ENCODE peak calls at places on chromosome 17, in ten cellular contexts. B is Peyer's patch; G is CD4-positive, CD25-positive, alpha-beta regulatory T cell; J is keratinocyte; A is upper lobe of right lung; X is pancreas; C is body of pancreas; U is CD8-positive, alpha-beta T cell; H is neural progenitor cell; N is tibial artery. I is an unnamed sample.
A peak's percentile ranks its signal among the peaks of the same experiment; 100 is the strongest.

GRCh38 chr17:82611140-82612058 is 36.8 kb downstream of the WDR45B start:
- DNase-seq in G (no peak), A (no peak), C (no peak), N (no peak), H (no peak), J (no peak), B (no peak), U (no peak), X (no peak), I (no peak)

GRCh38 chr17:71237903-71238538 is 882.8 kb upstream of the SOX9 start:
- DNase-seq in X (no peak), A (no peak), C (no peak), B (no peak), H (no peak), G (no peak), J (peak; percentile 11), U (no peak), N (no peak), I (no peak)

GRCh38 chr17:65583921-65584603 is 22.6 kb upstream of the AXIN2 start:
- DNase-seq in B (no peak), U (no peak), C (no peak), G (no peak), X (no peak), H (no peak), N (no peak), J (no peak), A (no peak), I (peak; percentile 34)

GRCh38 chr17:82696916-82697807 is 1.3 kb downstream of the RAB40B start:
- DNase-seq in A (no peak), N (no peak), X (no peak), B (no peak), C (no peak), G (peak; percentile 9), J (no peak), H (peak; percentile 38), U (no peak), I (no peak)

GRCh38 chr17:20300399-20301037 is 166.8 kb downstream of the LGALS9B start:
- DNase-seq in G (no peak), H (no peak), J (no peak), C (no peak), U (no peak), X (no peak), A (no peak), B (no peak), N (no peak), I (no peak)

GRCh38 chr17:59508999-59509398 is 56.4 kb upstream of the DHX40 start:
- DNase-seq in A (no peak), N (no peak), G (no peak), U (no peak), X (no peak), H (peak; percentile 12), J (no peak), C (no peak), B (no peak), I (no peak)

GRCh38 chr17:17196776-17197175 is 9.4 kb downstream of the PLD6 start:
- DNase-seq in A (no peak), X (no peak), U (no peak), C (no peak), B (no peak), H (no peak), G (no peak), N (no peak), J (no peak), I (no peak)

GRCh38 chr17:61766520-61766919 is 96.8 kb downstream of the BRIP1 start:
- DNase-seq in H (no peak), X (no peak), A (no peak), C (no peak), G (no peak), B (no peak), J (no peak), N (no peak), U (no peak), I (no peak)

GRCh38 chr17:42928714-42929496 is 28.3 kb downstream of the G6PC1 start:
- DNase-seq in H (peak; percentile 61), J (peak; percentile 32), B (peak; percentile 59), A (no peak), N (peak; percentile 78), G (no peak), C (peak; percentile 60), U (no peak), X (no peak), I (no peak)

GRCh38 chr17:75006653-75007052 is 5.8 kb upstream of the MRPL58 start:
- DNase-seq in G (no peak), N (no peak), X (no peak), U (no peak), H (no peak), A (no peak), C (no peak), B (no peak), J (no peak), I (no peak)

GRCh38 chr17:81389585-81389984 is 5.7 kb upstream of the BAHCC1 start:
- DNase-seq in A (no peak), X (no peak), U (no peak), N (no peak), H (no peak), C (no peak), G (no peak), J (no peak), B (no peak), I (no peak)

GRCh38 chr17:81386646-81387234 is 8.5 kb upstream of the BAHCC1 start:
- DNase-seq in N (peak; percentile 77), C (no peak), J (no peak), U (no peak), H (peak; percentile 75), B (no peak), A (peak; percentile 85), G (no peak), X (peak; percentile 84), I (peak; percentile 61)

GRCh38 chr17:81387235-81388060 is 7.8 kb upstream of the BAHCC1 start:
- DNase-seq in J (no peak), A (peak; percentile 85), X (peak; percentile 78), C (peak; percentile 60), G (no peak), U (no peak), N (peak; percentile 65), H (peak; percentile 86), B (peak; percentile 72), I (peak; percentile 59)

GRCh38 chr17:81388612-81389367 is 6.5 kb upstream of the BAHCC1 start:
- DNase-seq in H (peak; percentile 80), G (no peak), X (no peak), C (no peak), U (no peak), J (no peak), N (no peak), B (no peak), A (no peak), I (no peak)

DNA sequence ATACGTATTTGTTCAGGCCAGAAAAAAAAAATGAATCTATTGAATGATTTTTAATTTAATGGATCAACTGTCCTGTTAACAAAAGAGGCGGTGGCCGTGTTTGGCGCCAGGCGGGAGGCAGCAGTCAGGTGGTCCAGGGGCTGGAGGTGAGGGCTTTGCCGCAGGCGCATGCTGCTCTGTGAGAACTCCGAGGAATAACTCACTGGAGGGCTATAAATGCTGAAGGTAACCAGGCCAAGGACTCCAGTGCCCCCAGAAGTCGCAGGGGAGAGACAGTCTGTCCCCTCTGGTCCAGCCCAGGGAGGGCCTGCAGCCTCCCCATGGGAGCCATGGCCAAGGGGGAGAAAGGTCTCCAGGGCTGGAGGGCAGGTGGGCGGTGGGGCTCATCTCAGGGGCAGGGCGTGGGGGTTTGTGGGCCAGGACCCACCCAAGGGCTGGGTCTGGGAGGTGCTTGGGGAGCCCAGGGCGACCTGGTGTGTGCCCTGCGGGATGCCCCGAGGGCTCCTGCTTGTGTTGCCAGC is 7.1 kb upstream of the BAHCC1 start:
- DNase-seq in C (no peak), A (no peak), X (peak; percentile 67), J (no peak), N (peak; percentile 65), G (no peak), B (no peak), H (no peak), U (no peak), I (no peak)
- H3K4me3 ChIP-seq in C (no peak overlapping the region), A (peak overlapping the region; percentile 75), X (no peak overlapping the region), J (no peak overlapping the region), N (peak overlapping the region; percentile 83), G (no peak overlapping the region), B (no peak overlapping the region), H (peak overlapping the region; percentile 58), U (no peak overlapping the region), I (peak overlapping the region; percentile 79)

GRCh38 chr17:80110927-80111701 is 9.7 kb downstream of the GAA start:
- DNase-seq in B (peak; percentile 36), U (no peak), A (no peak), C (no peak), J (no peak), X (no peak), N (no peak), H (no peak), G (no peak), I (no peak)
- H3K4me1 ChIP-seq in B (peaks cover 4% of the 10 kb centered on the region), U (no peaks in the 10 kb centered on the region), A (no peaks in the 10 kb centered on the region), C (no peaks in the 10 kb centered on the region), J (peaks cover 12% of the 10 kb centered on the region), X (no peaks in the 10 kb centered on the region), N (no peaks in the 10 kb centered on the region), H (peaks cover 10% of the 10 kb centered on the region), G (no peaks in the 10 kb centered on the region), I (no peaks in the 10 kb centered on the region)

DNA sequence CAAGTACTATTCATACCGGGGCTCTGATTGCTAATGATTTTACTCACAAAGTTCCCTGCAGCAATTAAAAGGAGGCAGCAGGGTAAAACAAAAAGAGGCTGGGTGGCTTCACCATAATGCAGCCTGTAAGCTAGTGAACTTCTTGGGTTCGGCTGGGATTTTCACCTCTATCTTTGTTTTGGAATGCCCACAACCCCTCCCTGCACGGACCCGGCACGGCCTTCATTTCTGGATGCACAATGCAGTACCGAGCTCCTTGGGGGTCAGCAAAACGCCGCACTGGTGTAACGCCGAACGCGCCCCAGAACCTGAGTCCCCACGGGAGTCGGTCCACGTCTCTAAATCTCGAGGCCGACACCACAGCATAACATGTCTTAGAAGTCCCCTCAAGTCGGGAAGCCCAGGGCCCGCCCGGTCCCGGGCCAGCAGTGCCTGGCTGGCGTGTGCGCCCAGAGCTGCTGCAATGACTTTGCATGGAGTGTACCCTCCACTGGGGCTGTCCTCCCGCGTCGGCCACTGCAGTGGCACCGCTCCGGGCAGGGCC is 778 bp downstream of the UBE2O start:
- DNase-seq in X (no peak), U (no peak), N (no peak), J (no peak), H (peak; percentile 51), B (no peak), G (no peak), A (no peak), C (peak; percentile 39), I (no peak)
- H3K27ac ChIP-seq in X (peak overlapping the region; percentile 39), U (peak overlapping the region; percentile 50), N (peak overlapping the region; percentile 80), J (peak overlapping the region; percentile 44), H (no peak overlapping the region), B (peak overlapping the region; percentile 73), G (peak overlapping the region; percentile 77), A (no peak overlapping the region), C (peak overlapping the region; percentile 70), I (peak overlapping the region; percentile 94)

DNA sequence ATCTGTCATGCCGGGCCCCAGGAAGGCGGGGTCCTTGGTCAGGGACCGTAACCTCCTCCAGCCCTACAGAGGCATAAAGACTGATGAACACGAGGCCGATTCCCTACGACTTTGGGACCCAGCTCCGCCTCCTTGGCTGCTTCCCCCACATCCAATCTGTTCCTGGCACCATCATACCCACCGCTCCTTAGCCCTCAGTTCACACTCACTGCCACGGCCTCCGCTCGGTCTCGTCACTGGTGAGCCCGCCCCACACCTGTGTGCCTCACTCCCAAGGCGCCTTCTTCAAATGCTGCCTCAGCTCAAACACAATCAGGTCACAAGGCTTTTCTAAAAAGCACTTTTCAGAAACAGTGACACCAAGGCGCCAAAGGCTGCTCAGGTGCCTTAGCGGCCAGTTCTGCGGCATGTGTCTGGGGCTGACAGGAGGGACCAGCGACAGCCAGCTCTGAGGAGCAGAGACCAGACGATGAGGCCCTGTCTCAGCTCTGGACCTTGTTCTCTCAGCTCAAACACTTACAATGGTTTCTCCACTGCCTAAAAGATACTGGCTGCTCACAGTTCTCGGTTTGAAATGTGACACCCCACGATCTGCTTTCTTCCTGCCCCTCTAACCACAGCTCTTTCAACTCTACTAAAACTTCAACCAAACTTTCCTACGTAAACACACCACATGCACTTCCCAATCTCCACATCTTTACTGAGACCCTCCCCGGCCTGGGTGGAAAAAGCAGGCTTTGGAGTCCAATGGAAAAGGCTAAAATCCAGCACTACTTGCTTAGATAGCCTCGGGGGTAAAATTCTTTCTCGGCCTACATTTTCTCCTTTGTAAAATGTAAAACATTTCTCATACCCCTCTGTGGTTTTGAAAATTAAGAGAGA is 33.2 kb downstream of the CYB5D2 start:
- DNase-seq in H (no peak), A (no peak), N (no peak), X (peak; percentile 46), U (peak; percentile 40), B (no peak), C (no peak), G (peak; percentile 46), J (no peak), I (no peak)
- H3K4me3 ChIP-seq in H (no peak overlapping the region), A (no peak overlapping the region), N (no peak overlapping the region), X (no peak overlapping the region), U (peak overlapping the region; percentile 36), B (no peak overlapping the region), C (no peak overlapping the region), G (peak overlapping the region; percentile 58), J (no peak overlapping the region), I (no peak overlapping the region)